ENCODE peak calls at places on chromosome 16, in eight cellular contexts. V, G, L, F, Z, H, Y and I are unnamed samples. For H3K27me3, H3K9me3 and H3K4me1, the result is how much of the 10 kb centered on the place peaks cover.

GRCh38 chr16:79809376-79809775 is 208.8 kb upstream of the MAF start:
- DNase-seq in V (no peak), G (no peak), L (no peak), F (no peak), Z (no peak), H (no peak), Y (no peak), I (no peak)

GRCh38 chr16:84464116-84464515 is 40.3 kb downstream of the MEAK7 start:
- DNase-seq in V (no peak), G (no peak), L (no peak), F (no peak), Z (no peak), H (no peak), Y (no peak), I (no peak)

GRCh38 chr16:53713403-53714013 is 9.6 kb downstream of the FTO start:
- DNase-seq in V (no peak), G (no peak), L (no peak), F (no peak), Z (peak), H (no peak), Y (no peak), I (no peak)

GRCh38 chr16:58655215-58655596 is 25.6 kb upstream of the CNOT1 start:
- DNase-seq in V (no peak), G (no peak), L (no peak), F (no peak), Z (no peak), H (no peak), Y (no peak), I (no peak)

GRCh38 chr16:22006636-22007035 is 1.3 kb upstream of the MOSMO start:
- DNase-seq in V (no peak), G (no peak), L (no peak), F (no peak), Z (no peak), H (no peak), Y (no peak), I (no peak)

GRCh38 chr16:19166500-19166899 is 1.5 kb upstream of the SYT17 start:
- DNase-seq in V (no peak), G (no peak), L (no peak), F (no peak), Z (no peak), H (no peak), Y (no peak), I (no peak)

GRCh38 chr16:56614549-56614991 is 6.2 kb downstream of the MT2A start:
- DNase-seq in V (no peak), G (no peak), L (no peak), F (peak), Z (peak), H (no peak), Y (no peak), I (peak)

GRCh38 chr16:27561216-27561615 is 11.3 kb downstream of the KATNIP start:
- DNase-seq in V (no peak), G (no peak), L (no peak), F (no peak), Z (no peak), H (no peak), Y (no peak), I (no peak)

GRCh38 chr16:85210423-85211169 is 98.3 kb upstream of the CIBAR2 start:
- DNase-seq in V (no peak), G (no peak), L (no peak), F (peak), Z (peak), H (no peak), Y (no peak), I (peak)

GRCh38 chr16:85959686-85960085 is 60.7 kb downstream of the IRF8 start:
- DNase-seq in V (no peak), G (no peak), L (no peak), F (no peak), Z (no peak), H (no peak), Y (no peak), I (no peak)

GRCh38 chr16:5065368-5065767 is 388 bp downstream of the C16orf89 start:
- DNase-seq in V (no peak), G (no peak), L (no peak), F (no peak), Z (no peak), H (no peak), Y (no peak), I (no peak)

GRCh38 chr16:54931041-54931756 is 534 bp downstream of the IRX5 start:
- DNase-seq in V (peak), G (no peak), L (no peak), F (peak), Z (peak), H (no peak), Y (no peak), I (no peak)

GRCh38 chr16:75326333-75326732 is 74.9 kb upstream of the BCAR1 start:
- DNase-seq in V (no peak), G (no peak), L (no peak), F (no peak), Z (no peak), H (no peak), Y (no peak), I (no peak)

GRCh38 chr16:81004646-81005353 is 1.9 kb downstream of the CMC2 start:
- DNase-seq in V (peak), G (no peak), L (no peak), F (peak), Z (peak), H (no peak), Y (peak), I (no peak)

GRCh38 chr16:66612422-66612821 is 7.9 kb downstream of the CMTM3 start:
- DNase-seq in V (no peak), G (no peak), L (no peak), F (no peak), Z (no peak), H (no peak), Y (no peak), I (no peak)

GRCh38 chr16:81651758-81652718 is 127.1 kb upstream of the PLCG2 start:
- DNase-seq in V (no peak), G (no peak), L (no peak), F (no peak), Z (no peak), H (no peak), Y (no peak), I (no peak)

GRCh38 chr16:13982446-13982845 is 62.5 kb downstream of the ERCC4 start:
- DNase-seq in V (no peak), G (no peak), L (no peak), F (no peak), Z (peak), H (no peak), Y (no peak), I (no peak)

GRCh38 chr16:71903608-71904007 is 8.3 kb downstream of the IST1 start:
- DNase-seq in V (no peak), G (no peak), L (no peak), F (no peak), Z (no peak), H (no peak), Y (no peak), I (no peak)

GRCh38 chr16:57941016-57941656 is 29.8 kb downstream of the CNGB1 start:
- DNase-seq in V (no peak), G (no peak), L (no peak), F (peak), Z (peak), H (no peak), Y (peak), I (no peak)

GRCh38 chr16:73066927-73067670 is 19.2 kb upstream of the ZFHX3 start:
- DNase-seq in V (no peak), G (no peak), L (no peak), F (peak), Z (no peak), H (no peak), Y (no peak), I (no peak)

GRCh38 chr16:4376126-4376819 is 4.6 kb downstream of the VASN start:
- DNase-seq in V (no peak), G (peak), L (no peak), F (peak), Z (peak), H (no peak), Y (peak), I (peak)

GRCh38 chr16:87461466-87461975 is 31.3 kb downstream of the ZCCHC14 start:
- DNase-seq in V (peak), G (peak), L (no peak), F (peak), Z (no peak), H (peak), Y (peak), I (no peak)

GRCh38 chr16:22320572-22321339 is 23.5 kb downstream of the POLR3E start:
- DNase-seq in V (no peak), G (no peak), L (no peak), F (no peak), Z (no peak), H (no peak), Y (no peak), I (no peak)

GRCh38 chr16:28607116-28607623 is 2.7 kb downstream of the SULT1A1 start:
- DNase-seq in V (no peak), G (no peak), L (no peak), F (no peak), Z (no peak), H (no peak), Y (peak), I (no peak)

GRCh38 chr16:6160303-6160702 is 1062.7 kb upstream of the EEF2KMT start:
- DNase-seq in V (no peak), G (no peak), L (no peak), F (no peak), Z (no peak), H (no peak), Y (no peak), I (no peak)

GRCh38 chr16:58678716-58679115 is 5.9 kb downstream of the SLC38A7 start:
- DNase-seq in V (no peak), G (no peak), L (no peak), F (peak), Z (peak), H (no peak), Y (peak), I (no peak)

GRCh38 chr16:75922250-75922649 is 196.0 kb upstream of the CPHXL start:
- DNase-seq in V (no peak), G (no peak), L (no peak), F (no peak), Z (no peak), H (no peak), Y (no peak), I (no peak)

GRCh38 chr16:57471852-57472664 is 9.6 kb downstream of the POLR2C start:
- DNase-seq in V (no peak), G (no peak), L (no peak), F (peak), Z (no peak), H (no peak), Y (no peak), I (no peak)

GRCh38 chr16:583815-584591 is 5.9 kb upstream of the RAB40C start:
- DNase-seq in V (no peak), G (no peak), L (no peak), F (no peak), Z (no peak), H (no peak), Y (no peak), I (no peak)

GRCh38 chr16:31200821-31201510 is 1.6 kb downstream of the PYCARD start:
- DNase-seq in V (no peak), G (no peak), L (no peak), F (peak), Z (peak), H (no peak), Y (no peak), I (no peak)

GRCh38 chr16:55835578-55835977 is 2.7 kb upstream of the CES1 start:
- DNase-seq in V (no peak), G (no peak), L (no peak), F (no peak), Z (peak), H (peak), Y (peak), I (no peak)

GRCh38 chr16:29314292-29314934 is 92.1 kb downstream of the NPIPB11 start:
- DNase-seq in V (no peak), G (no peak), L (no peak), F (no peak), Z (no peak), H (no peak), Y (no peak), I (no peak)

GRCh38 chr16:4404247-4404966 is 12.0 kb downstream of the CORO7 start:
- DNase-seq in V (no peak), G (no peak), L (no peak), F (peak), Z (peak), H (peak), Y (no peak), I (no peak)

GRCh38 chr16:65410801-65411200 is 288.9 kb upstream of the CDH11 start:
- DNase-seq in V (no peak), G (no peak), L (no peak), F (no peak), Z (no peak), H (no peak), Y (no peak), I (peak)

GRCh38 chr16:77834600-77834963 is 46.2 kb downstream of the VAT1L start:
- DNase-seq in V (no peak), G (no peak), L (no peak), F (peak), Z (no peak), H (no peak), Y (no peak), I (peak)

GRCh38 chr16:71367243-71367976 is 8.9 kb downstream of the CALB2 start:
- DNase-seq in V (peak), G (no peak), L (no peak), F (peak), Z (peak), H (peak), Y (no peak), I (peak)

GRCh38 chr16:23491490-23492391 is 18.6 kb downstream of the GGA2 start:
- DNase-seq in V (no peak), G (no peak), L (no peak), F (peak), Z (no peak), H (no peak), Y (no peak), I (peak)

GRCh38 chr16:49671325-49671724 is 184.6 kb downstream of the ZNF423 start:
- DNase-seq in V (no peak), G (no peak), L (no peak), F (no peak), Z (no peak), H (no peak), Y (no peak), I (no peak)
- H3K27me3 ChIP-seq in V (under half), G (under half), L (under half), F (under half), Z (under half), H (under half), Y (under half), I (under half)

DNA sequence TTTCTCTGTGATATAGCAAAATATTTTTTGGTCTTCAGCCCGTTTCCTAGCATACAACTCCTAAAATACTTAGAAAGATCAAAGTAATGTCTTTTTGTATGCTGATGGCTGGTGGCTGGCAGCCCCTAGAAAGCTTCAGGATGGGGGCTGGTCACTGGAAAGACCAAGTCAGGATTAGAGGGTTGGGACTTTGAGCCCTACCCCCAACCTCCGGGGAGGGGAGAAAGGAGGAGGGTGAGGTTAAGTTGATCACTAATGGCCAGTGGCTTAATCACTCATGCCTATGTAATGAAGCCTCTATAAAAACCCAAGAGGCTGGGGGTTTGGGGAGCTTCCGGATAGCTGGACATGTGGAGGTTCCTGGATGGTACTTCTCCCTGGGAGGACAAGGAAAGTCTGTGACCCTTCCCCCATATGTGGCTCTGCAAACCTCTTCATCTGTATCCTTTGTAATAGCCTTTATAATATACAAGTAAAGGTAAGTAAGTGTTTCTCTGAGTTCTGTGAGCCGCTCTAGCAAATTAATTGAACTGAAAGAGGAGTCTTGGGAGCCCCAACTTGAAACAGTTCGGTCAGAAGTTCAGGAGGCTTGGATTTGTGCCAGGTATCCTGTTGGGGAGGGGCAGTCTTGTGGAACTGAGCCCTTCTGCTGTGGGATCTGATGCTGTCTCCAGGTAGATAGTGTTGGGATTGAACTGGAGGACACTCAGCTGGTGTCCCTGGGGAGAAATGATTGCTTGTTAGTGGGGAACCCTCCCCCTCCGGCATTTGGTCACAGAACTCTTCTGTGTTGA is 3.5 kb downstream of the SLC7A6 start:
- DNase-seq in V (no peak), G (no peak), L (no peak), F (no peak), Z (no peak), H (no peak), Y (no peak), I (no peak)
- H3K9me3 ChIP-seq in V (under half), G (under half), L (under half), F (under half), Z (under half), H (under half), Y (under half), I (under half)

DNA sequence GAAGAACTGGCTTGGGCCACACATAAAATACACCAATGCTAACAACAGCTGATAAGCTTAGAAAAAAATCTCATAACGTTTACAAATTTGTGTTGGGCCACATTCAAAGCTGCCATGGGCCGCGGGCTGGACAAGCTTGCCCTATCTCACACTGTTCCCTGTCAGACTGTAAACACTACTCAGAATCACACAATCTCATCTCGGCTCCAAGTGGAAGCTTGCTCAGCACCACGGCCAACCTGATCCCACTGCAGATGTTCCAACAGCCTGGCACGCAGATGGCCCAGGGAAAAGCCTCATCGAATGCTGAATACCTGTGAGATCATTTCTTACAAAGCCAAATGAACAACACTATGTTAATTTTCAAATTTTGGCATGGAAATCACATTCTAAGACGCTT is 125.8 kb downstream of the ANKRD11 start:
- DNase-seq in V (no peak), G (no peak), L (no peak), F (peak), Z (no peak), H (no peak), Y (no peak), I (no peak)
- H3K4me1 ChIP-seq in V (under half), G (under half), L (half or more), F (half or more), Z (half or more), H (half or more), Y (half or more), I (under half)

DNA sequence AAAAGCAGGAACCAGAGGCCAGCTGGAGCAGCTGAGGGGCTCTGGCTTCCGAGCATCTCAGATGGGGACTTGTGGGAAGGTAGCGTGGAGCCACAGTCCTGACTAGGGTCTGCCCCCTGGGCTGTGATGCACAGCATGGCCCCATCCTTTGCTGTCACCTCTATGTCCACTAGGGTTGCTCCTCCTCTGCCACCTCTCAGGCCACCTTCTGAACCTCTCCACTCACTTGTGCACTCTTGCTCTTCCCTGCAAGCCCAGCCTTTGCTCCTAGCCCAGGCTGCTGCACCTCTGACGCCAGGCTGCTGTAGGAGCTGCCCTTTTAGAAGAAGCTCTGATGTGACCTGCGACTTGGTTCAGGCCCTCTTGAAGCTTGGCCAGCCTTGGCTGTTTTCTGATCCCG is 24.3 kb upstream of the SMPD3 start:
- DNase-seq in V (no peak), G (no peak), L (no peak), F (no peak), Z (no peak), H (no peak), Y (no peak), I (no peak)
- H3K27me3 ChIP-seq in V (under half), G (under half), L (under half), F (under half), Z (under half), H (under half), Y (under half), I (under half)

GRCh38 chr16:2762711-2763110 is 10.3 kb downstream of the SRRM2 start:
- DNase-seq in V (no peak), G (no peak), L (no peak), F (no peak), Z (no peak), H (no peak), Y (no peak), I (no peak)
- H3K9me3 ChIP-seq in V (under half), G (under half), L (under half), F (under half), Z (under half), H (under half), Y (under half), I (under half)

DNA sequence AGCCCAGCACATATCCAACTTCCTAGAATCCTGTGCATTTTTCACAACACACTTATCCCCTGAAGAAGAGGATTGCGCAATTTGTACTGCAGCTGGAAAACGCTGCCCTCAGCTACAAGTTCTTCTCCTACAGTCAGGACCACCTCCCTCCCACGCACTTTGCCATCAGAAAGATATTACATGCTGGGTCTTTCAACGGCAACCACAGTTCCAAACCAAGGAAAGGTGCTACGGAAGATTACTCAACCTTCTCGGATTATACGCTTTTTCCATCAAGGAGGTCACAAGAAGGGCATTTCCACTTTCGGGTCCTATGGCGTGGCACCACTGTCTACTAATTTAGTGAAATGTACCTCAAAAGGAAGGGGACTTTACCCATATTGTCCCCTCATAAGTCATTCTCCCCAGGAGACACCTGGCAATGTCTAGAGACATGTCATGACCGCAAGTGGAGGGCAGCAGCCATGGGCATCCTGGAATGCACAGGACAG is 35.2 kb downstream of the USP7 start:
- DNase-seq in V (no peak), G (no peak), L (no peak), F (peak), Z (peak), H (no peak), Y (no peak), I (no peak)
- H3K4me1 ChIP-seq in V (under half), G (under half), L (under half), F (under half), Z (under half), H (under half), Y (under half), I (under half)

DNA sequence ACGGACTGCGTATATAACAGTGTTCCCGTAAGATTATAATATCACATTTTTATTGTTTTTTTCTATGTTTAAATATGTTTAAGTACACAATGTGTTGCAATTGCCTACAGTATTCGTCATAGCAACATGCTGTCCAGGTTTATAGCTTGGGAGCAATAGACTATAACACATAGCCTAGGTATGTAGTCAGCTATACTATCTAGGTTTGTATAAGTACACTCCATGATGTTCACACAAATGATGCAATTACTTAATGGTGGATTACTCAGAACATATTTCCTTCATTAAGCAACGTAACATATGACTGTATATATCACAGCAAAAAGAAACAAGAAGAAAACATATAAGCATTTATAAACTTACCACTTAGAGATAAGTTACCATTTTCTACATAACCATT is 160.0 kb downstream of the CBLN1 start:
- DNase-seq in V (no peak), G (no peak), L (no peak), F (no peak), Z (no peak), H (no peak), Y (no peak), I (no peak)
- H3K27me3 ChIP-seq in V (under half), G (under half), L (under half), F (under half), Z (under half), H (under half), Y (under half), I (under half)